ENCODE peak calls at places on chromosomes 12 and 14, in five cellular contexts. U, M, Q, P and K are unnamed samples.

GRCh38 chr14:53757732-53758131 is 198.9 kb downstream of the BMP4 start:
- DNase-seq in U (no peak), P (no peak), Q (no peak), M (no peak), K (no peak)

GRCh38 chr12:116941188-116941587 is 30.4 kb downstream of the FBXW8 start:
- DNase-seq in Q (no peak), P (no peak), U (no peak), M (no peak), K (no peak)

GRCh38 chr12:109670647-109671046 is 43.0 kb upstream of the FAM222A start:
- DNase-seq in U (no peak), Q (no peak), M (no peak), P (no peak), K (no peak)

GRCh38 chr14:101932668-101933067 is 31.7 kb upstream of the DYNC1H1 start:
- DNase-seq in U (no peak), P (no peak), M (no peak), Q (no peak), K (no peak)

GRCh38 chr12:67456281-67456918 is 187.2 kb downstream of the CAND1 start:
- DNase-seq in Q (no peak), P (no peak), M (no peak), U (no peak), K (no peak)

GRCh38 chr12:6193853-6194815 is 6.1 kb upstream of the CD9 start:
- DNase-seq in P (no peak), Q (no peak), U (no peak), M (no peak), K (no peak)

GRCh38 chr12:113112043-113112899 is 23.3 kb downstream of the RASAL1 start:
- DNase-seq in P (no peak), U (no peak), Q (no peak), M (no peak), K (no peak)

GRCh38 chr12:88946377-88946997 is 366.2 kb upstream of the KITLG start:
- DNase-seq in U (no peak), Q (no peak), P (no peak), M (no peak), K (no peak)

GRCh38 chr12:91833780-91834359 is 311.8 kb downstream of the BTG1 start:
- DNase-seq in P (no peak), U (no peak), Q (no peak), M (no peak), K (no peak)

GRCh38 chr12:76782440-76782996 is 18.6 kb downstream of the ZDHHC17 start:
- DNase-seq in P (no peak), Q (no peak), M (no peak), U (no peak), K (no peak)

GRCh38 chr14:24394275-24394674 is 4.5 kb upstream of the NYNRIN start:
- DNase-seq in P (no peak), M (no peak), Q (no peak), U (no peak), K (no peak)

GRCh38 chr12:53062011-53062961 is 12.4 kb downstream of the TNS2 start:
- DNase-seq in U (no peak), M (no peak), Q (no peak), P (no peak), K (no peak)